ENCODE peak calls at places on chromosome 22, in eight cellular contexts. F is NCI-H2227 treated with DMSO at 0.1 percent for 48 hours; R is astrocyte of the cerebellum; I is sciatic nerve; A is stimulated activated CD8-positive, alpha-beta memory T cell treated with anti-CD3 and anti-CD28 coated beads, Interleukin-12 subunit alpha, Interleukin-12 subunit beta, amount 100 ng/mL, for 1 hour; J is stimulated activated naive CD4-positive, alpha-beta T cell; D is CD8-positive, alpha-beta memory T cell; W is neural crest cell. S is an unnamed sample.

GRCh38 chr22:40156001-40156516 is 21.7 kb upstream of the TNRC6B start:
- DNase-seq in F (no peak), R (no peak), I (no peak), A (no peak), J (no peak), D (no peak), W (no peak), S (no peak)

GRCh38 chr22:46764779-46765485 is 2.5 kb downstream of the TBC1D22A start:
- DNase-seq in F (no peak), R (no peak), I (no peak), A (no peak), J (no peak), D (no peak), W (no peak), S (no peak)

GRCh38 chr22:37334859-37335818 is 52.8 kb downstream of the CYTH4 start:
- DNase-seq in F (no peak), R (no peak), I (no peak), A (no peak), J (no peak), D (no peak), W (no peak), S (no peak)

GRCh38 chr22:47012589-47013365 is 250.3 kb downstream of the TBC1D22A start:
- DNase-seq in F (no peak), R (peak), I (no peak), A (no peak), J (no peak), D (no peak), W (no peak), S (no peak)

GRCh38 chr22:47615051-47615450 is 852.6 kb downstream of the TBC1D22A start:
- DNase-seq in F (no peak), R (no peak), I (peak), A (no peak), J (no peak), D (no peak), W (no peak), S (no peak)

GRCh38 chr22:44736581-44737413 is 15.6 kb upstream of the ARHGAP8 start:
- DNase-seq in F (no peak), R (no peak), I (no peak), A (no peak), J (no peak), D (no peak), W (no peak), S (no peak)

GRCh38 chr22:19149047-19149883 is 827 bp downstream of the GSC2 start:
- DNase-seq in F (peak), R (no peak), I (no peak), A (no peak), J (peak), D (no peak), W (no peak), S (peak)

GRCh38 chr22:37681556-37682049 is 4.5 kb upstream of the NOL12 start:
- DNase-seq in F (no peak), R (peak), I (peak), A (peak), J (peak), D (peak), W (peak), S (peak)

GRCh38 chr22:24067587-24068376 is 56.7 kb downstream of the CABIN1 start:
- DNase-seq in F (no peak), R (no peak), I (no peak), A (no peak), J (no peak), D (no peak), W (no peak), S (no peak)

GRCh38 chr22:26573026-26573662 is 16.8 kb downstream of the TPST2 start:
- DNase-seq in F (no peak), R (no peak), I (no peak), A (no peak), J (no peak), D (no peak), W (no peak), S (no peak)

GRCh38 chr22:47423861-47424820 is 661.7 kb downstream of the TBC1D22A start:
- DNase-seq in F (no peak), R (no peak), I (no peak), A (no peak), J (no peak), D (no peak), W (no peak), S (no peak)

GRCh38 chr22:32354360-32355351 is 3.0 kb upstream of the RFPL3 start:
- DNase-seq in F (no peak), R (peak), I (no peak), A (no peak), J (no peak), D (no peak), W (no peak), S (no peak)

GRCh38 chr22:34903416-34903815 is 162.5 kb upstream of the ISX start:
- DNase-seq in F (no peak), R (no peak), I (no peak), A (no peak), J (no peak), D (no peak), W (no peak), S (no peak)

GRCh38 chr22:41825376-41825775 is 7.5 kb upstream of the SREBF2 start:
- DNase-seq in F (no peak), R (no peak), I (no peak), A (no peak), J (no peak), D (no peak), W (no peak), S (no peak)

GRCh38 chr22:44391481-44392445 is 79.0 kb upstream of the SHISAL1 start:
- DNase-seq in F (no peak), R (no peak), I (peak), A (no peak), J (no peak), D (peak), W (no peak), S (no peak)

GRCh38 chr22:30078320-30079311 is 1.6 kb upstream of the HORMAD2 start:
- DNase-seq in F (no peak), R (no peak), I (no peak), A (no peak), J (peak), D (no peak), W (no peak), S (no peak)

GRCh38 chr22:25822344-25822743 is 80.4 kb downstream of the MYO18B start:
- DNase-seq in F (no peak), R (no peak), I (no peak), A (no peak), J (no peak), D (no peak), W (no peak), S (no peak)

GRCh38 chr22:46286941-46287872 is 9.5 kb upstream of the GTSE1 start:
- DNase-seq in F (no peak), R (no peak), I (no peak), A (no peak), J (no peak), D (no peak), W (no peak), S (no peak)

GRCh38 chr22:37155971-37156370 is 6.3 kb upstream of the IL2RB start:
- DNase-seq in F (no peak), R (no peak), I (no peak), A (no peak), J (no peak), D (no peak), W (no peak), S (no peak)

GRCh38 chr22:24950272-24950902 is 2.1 kb upstream of the KIAA1671 start:
- DNase-seq in F (peak), R (no peak), I (no peak), A (no peak), J (no peak), D (no peak), W (no peak), S (no peak)

GRCh38 chr22:25067851-25068421 is 115.4 kb downstream of the KIAA1671 start:
- DNase-seq in F (no peak), R (no peak), I (no peak), A (peak), J (peak), D (peak), W (no peak), S (peak)

GRCh38 chr22:46710842-46711241 is 27.2 kb downstream of the CERK start:
- DNase-seq in F (no peak), R (no peak), I (no peak), A (no peak), J (no peak), D (no peak), W (no peak), S (no peak)

GRCh38 chr22:43526117-43526655 is 114.4 kb downstream of the MPPED1 start:
- DNase-seq in F (no peak), R (no peak), I (peak), A (no peak), J (no peak), D (no peak), W (no peak), S (no peak)

GRCh38 chr22:19991645-19992451 is 24.8 kb downstream of the ARVCF start:
- DNase-seq in F (no peak), R (no peak), I (no peak), A (no peak), J (no peak), D (no peak), W (no peak), S (no peak)

GRCh38 chr22:27477171-27477570 is 324.4 kb downstream of the MN1 start:
- DNase-seq in F (no peak), R (no peak), I (no peak), A (no peak), J (no peak), D (no peak), W (no peak), S (no peak)

GRCh38 chr22:36760716-36761115 is 15.2 kb downstream of the IFT27 start:
- DNase-seq in F (peak), R (no peak), I (peak), A (no peak), J (no peak), D (no peak), W (no peak), S (no peak)

GRCh38 chr22:31943976-31944699 is at the start of gene YWHAH:
- DNase-seq in F (peak), R (peak), I (peak), A (peak), J (peak), D (peak), W (peak), S (peak)

GRCh38 chr22:50169774-50170341 is 673 bp upstream of the PANX2 start:
- DNase-seq in F (no peak), R (no peak), I (no peak), A (no peak), J (no peak), D (peak), W (no peak), S (peak)

GRCh38 chr22:25661067-25661466 is 80.9 kb upstream of the MYO18B start:
- DNase-seq in F (no peak), R (no peak), I (no peak), A (no peak), J (no peak), D (no peak), W (no peak), S (no peak)

GRCh38 chr22:49460662-49461371 is 366.9 kb downstream of the BRD1 start:
- DNase-seq in F (no peak), R (no peak), I (no peak), A (no peak), J (no peak), D (no peak), W (no peak), S (no peak)

GRCh38 chr22:38033522-38034277 is 23.5 kb upstream of the PICK1 start:
- DNase-seq in F (no peak), R (no peak), I (peak), A (no peak), J (no peak), D (no peak), W (no peak), S (no peak)

GRCh38 chr22:45006101-45006872 is 3.5 kb downstream of the PHF21B start:
- DNase-seq in F (peak), R (no peak), I (no peak), A (no peak), J (no peak), D (no peak), W (peak), S (no peak)

GRCh38 chr22:39920134-39920743 is 19.4 kb downstream of the GRAP2 start:
- DNase-seq in F (no peak), R (no peak), I (no peak), A (no peak), J (no peak), D (peak), W (no peak), S (no peak)

GRCh38 chr22:46421272-46421671 is 85.8 kb downstream of the TRMU start:
- DNase-seq in F (no peak), R (no peak), I (no peak), A (peak), J (peak), D (peak), W (no peak), S (no peak)

GRCh38 chr22:17266261-17266971 is 47.2 kb upstream of the ADA2 start:
- DNase-seq in F (peak), R (no peak), I (peak), A (no peak), J (peak), D (no peak), W (peak), S (no peak)

GRCh38 chr22:41940853-41941765 is 5.8 kb downstream of the CENPM start:
- DNase-seq in F (peak), R (peak), I (peak), A (peak), J (peak), D (peak), W (peak), S (peak)

S was measured in T-helper 1 cell.